ENCODE peak calls at places on chromosomes 2 and 18, in six cellular contexts. One of them, this sample, is unnamed.

GRCh38 chr2:191869781-191870180 is 22.9 kb upstream of the CAVIN2 start:
- DNase-seq in right atrium auricular region: no peak
- DNase-seq in adrenal gland: no peak
- DNase-seq in thoracic aorta: no peak
- DNase-seq in tibial artery: no peak
- DNase-seq in right lobe of liver: no peak
- DNase-seq in this sample: no peak

GRCh38 chr2:52919668-52920067 is 847.9 kb upstream of the CHAC2 start:
- DNase-seq in tibial artery: no peak
- DNase-seq in adrenal gland: no peak
- DNase-seq in thoracic aorta: no peak
- DNase-seq in right lobe of liver: no peak
- DNase-seq in right atrium auricular region: no peak
- DNase-seq in this sample: no peak

GRCh38 chr2:234986346-234986745 is 34.5 kb downstream of the SH3BP4 start:
- DNase-seq in right atrium auricular region: no peak
- DNase-seq in thoracic aorta: no peak
- DNase-seq in adrenal gland: no peak
- DNase-seq in tibial artery: no peak
- DNase-seq in right lobe of liver: no peak
- DNase-seq in this sample: no peak

GRCh38 chr2:75464348-75464946 is 96.3 kb downstream of the EVA1A start:
- DNase-seq in tibial artery: no peak
- DNase-seq in right atrium auricular region: no peak
- DNase-seq in thoracic aorta: no peak
- DNase-seq in right lobe of liver: no peak
- DNase-seq in adrenal gland: no peak
- DNase-seq in this sample: no peak

GRCh38 chr2:181916726-181917377 is 25.3 kb downstream of the ITPRID2 start:
- DNase-seq in right lobe of liver: no peak
- DNase-seq in adrenal gland: no peak
- DNase-seq in right atrium auricular region: no peak
- DNase-seq in thoracic aorta: no peak
- DNase-seq in tibial artery: no peak
- DNase-seq in this sample: no peak

GRCh38 chr2:1739961-1740713 is 4.2 kb downstream of the PXDN start:
- DNase-seq in right lobe of liver: no peak
- DNase-seq in adrenal gland: no peak
- DNase-seq in thoracic aorta: no peak
- DNase-seq in right atrium auricular region: peak
- DNase-seq in tibial artery: no peak
- DNase-seq in this sample: no peak

GRCh38 chr2:61255580-61256437 is 93.8 kb downstream of the C2orf74 start:
- DNase-seq in adrenal gland: no peak
- DNase-seq in right lobe of liver: no peak
- DNase-seq in right atrium auricular region: no peak
- DNase-seq in tibial artery: no peak
- DNase-seq in thoracic aorta: no peak
- DNase-seq in this sample: no peak

GRCh38 chr18:47735041-47735440 is 195.4 kb downstream of the SMAD2 start:
- DNase-seq in tibial artery: peak
- DNase-seq in right lobe of liver: no peak
- DNase-seq in thoracic aorta: no peak
- DNase-seq in right atrium auricular region: no peak
- DNase-seq in adrenal gland: no peak
- DNase-seq in this sample: no peak

GRCh38 chr2:120305296-120305695 is 40.6 kb upstream of the INHBB start:
- DNase-seq in thoracic aorta: no peak
- DNase-seq in right lobe of liver: no peak
- DNase-seq in tibial artery: no peak
- DNase-seq in adrenal gland: no peak
- DNase-seq in right atrium auricular region: no peak
- DNase-seq in this sample: no peak

GRCh38 chr2:166494140-166494544 is at the start of gene SCN7A:
- DNase-seq in tibial artery: peak
- DNase-seq in right atrium auricular region: peak
- DNase-seq in right lobe of liver: peak
- DNase-seq in thoracic aorta: no peak
- DNase-seq in adrenal gland: peak
- DNase-seq in this sample: peak

GRCh38 chr2:145055651-145056050 is 535.7 kb upstream of the ZEB2 start:
- DNase-seq in thoracic aorta: no peak
- DNase-seq in tibial artery: no peak
- DNase-seq in adrenal gland: no peak
- DNase-seq in right atrium auricular region: no peak
- DNase-seq in right lobe of liver: no peak
- DNase-seq in this sample: no peak

GRCh38 chr2:85248741-85249524 is 78.9 kb downstream of the TGOLN2 start:
- DNase-seq in right lobe of liver: no peak
- DNase-seq in right atrium auricular region: no peak
- DNase-seq in tibial artery: peak
- DNase-seq in thoracic aorta: no peak
- DNase-seq in adrenal gland: no peak
- DNase-seq in this sample: no peak

GRCh38 chr2:47664817-47665216 is 118.1 kb upstream of the MSH6 start:
- DNase-seq in right lobe of liver: no peak
- DNase-seq in thoracic aorta: no peak
- DNase-seq in adrenal gland: no peak
- DNase-seq in tibial artery: no peak
- DNase-seq in right atrium auricular region: no peak
- DNase-seq in this sample: no peak

GRCh38 chr18:12811191-12811950 is 72.7 kb downstream of the PTPN2 start:
- DNase-seq in right lobe of liver: no peak
- DNase-seq in right atrium auricular region: no peak
- DNase-seq in tibial artery: no peak
- DNase-seq in adrenal gland: no peak
- DNase-seq in thoracic aorta: no peak
- DNase-seq in this sample: no peak

GRCh38 chr2:137252934-137253333 is 487.6 kb downstream of the THSD7B start:
- DNase-seq in right lobe of liver: no peak
- DNase-seq in adrenal gland: no peak
- DNase-seq in right atrium auricular region: no peak
- DNase-seq in thoracic aorta: no peak
- DNase-seq in tibial artery: no peak
- DNase-seq in this sample: no peak

GRCh38 chr2:64251497-64252277 is 107.5 kb upstream of the PELI1 start:
- DNase-seq in right atrium auricular region: no peak
- DNase-seq in right lobe of liver: no peak
- DNase-seq in tibial artery: no peak
- DNase-seq in adrenal gland: no peak
- DNase-seq in thoracic aorta: no peak
- DNase-seq in this sample: no peak

GRCh38 chr2:15733867-15734765 is 142.4 kb downstream of the DDX1 start:
- DNase-seq in right lobe of liver: no peak
- DNase-seq in right atrium auricular region: no peak
- DNase-seq in thoracic aorta: no peak
- DNase-seq in tibial artery: no peak
- DNase-seq in adrenal gland: no peak
- DNase-seq in this sample: no peak

GRCh38 chr2:237441605-237442004 is 27.6 kb upstream of the COL6A3 start:
- DNase-seq in adrenal gland: no peak
- DNase-seq in thoracic aorta: no peak
- DNase-seq in right atrium auricular region: no peak
- DNase-seq in right lobe of liver: no peak
- DNase-seq in tibial artery: no peak
- DNase-seq in this sample: no peak

GRCh38 chr2:119111115-119111975 is 47.2 kb downstream of the C1QL2 start:
- DNase-seq in right lobe of liver: no peak
- DNase-seq in right atrium auricular region: peak
- DNase-seq in adrenal gland: no peak
- DNase-seq in tibial artery: no peak
- DNase-seq in thoracic aorta: no peak
- DNase-seq in this sample: no peak

GRCh38 chr2:224220581-224221255 is 181.2 kb downstream of the FAM124B start:
- DNase-seq in thoracic aorta: no peak
- DNase-seq in right atrium auricular region: no peak
- DNase-seq in adrenal gland: no peak
- DNase-seq in tibial artery: no peak
- DNase-seq in right lobe of liver: no peak
- DNase-seq in this sample: no peak

GRCh38 chr18:54873884-54874255 is 45.6 kb downstream of the RAB27B start:
- DNase-seq in adrenal gland: no peak
- DNase-seq in tibial artery: no peak
- DNase-seq in right lobe of liver: peak
- DNase-seq in thoracic aorta: no peak
- DNase-seq in right atrium auricular region: no peak
- DNase-seq in this sample: no peak

GRCh38 chr18:8937112-8937641 is 165.3 kb upstream of the NDUFV2 start:
- DNase-seq in adrenal gland: no peak
- DNase-seq in thoracic aorta: no peak
- DNase-seq in right lobe of liver: no peak
- DNase-seq in right atrium auricular region: no peak
- DNase-seq in tibial artery: no peak
- DNase-seq in this sample: no peak

GRCh38 chr2:205704101-205704741 is 21.9 kb downstream of the NRP2 start:
- DNase-seq in adrenal gland: no peak
- DNase-seq in tibial artery: no peak
- DNase-seq in right lobe of liver: no peak
- DNase-seq in thoracic aorta: no peak
- DNase-seq in right atrium auricular region: no peak
- DNase-seq in this sample: no peak
- H3K27ac ChIP-seq in adrenal gland: peak
- H3K27ac ChIP-seq in tibial artery: peak
- H3K27ac ChIP-seq in right lobe of liver: no peak
- H3K27ac ChIP-seq in thoracic aorta: no peak
- H3K27ac ChIP-seq in right atrium auricular region: no peak
- H3K27ac ChIP-seq in this sample: no peak

GRCh38 chr2:3349211-3349693 is 28.4 kb downstream of the EIPR1 start:
- DNase-seq in thoracic aorta: no peak
- DNase-seq in right lobe of liver: no peak
- DNase-seq in right atrium auricular region: no peak
- DNase-seq in adrenal gland: no peak
- DNase-seq in tibial artery: no peak
- DNase-seq in this sample: peak
- TF ChIP-seq CTCF in thoracic aorta: no peak
- TF ChIP-seq CTCF in right lobe of liver: no peak
- TF ChIP-seq CTCF in right atrium auricular region: no peak
- TF ChIP-seq CTCF in adrenal gland: no peak
- TF ChIP-seq CTCF in tibial artery: no peak
- TF ChIP-seq CTCF in this sample: no peak

DNA sequence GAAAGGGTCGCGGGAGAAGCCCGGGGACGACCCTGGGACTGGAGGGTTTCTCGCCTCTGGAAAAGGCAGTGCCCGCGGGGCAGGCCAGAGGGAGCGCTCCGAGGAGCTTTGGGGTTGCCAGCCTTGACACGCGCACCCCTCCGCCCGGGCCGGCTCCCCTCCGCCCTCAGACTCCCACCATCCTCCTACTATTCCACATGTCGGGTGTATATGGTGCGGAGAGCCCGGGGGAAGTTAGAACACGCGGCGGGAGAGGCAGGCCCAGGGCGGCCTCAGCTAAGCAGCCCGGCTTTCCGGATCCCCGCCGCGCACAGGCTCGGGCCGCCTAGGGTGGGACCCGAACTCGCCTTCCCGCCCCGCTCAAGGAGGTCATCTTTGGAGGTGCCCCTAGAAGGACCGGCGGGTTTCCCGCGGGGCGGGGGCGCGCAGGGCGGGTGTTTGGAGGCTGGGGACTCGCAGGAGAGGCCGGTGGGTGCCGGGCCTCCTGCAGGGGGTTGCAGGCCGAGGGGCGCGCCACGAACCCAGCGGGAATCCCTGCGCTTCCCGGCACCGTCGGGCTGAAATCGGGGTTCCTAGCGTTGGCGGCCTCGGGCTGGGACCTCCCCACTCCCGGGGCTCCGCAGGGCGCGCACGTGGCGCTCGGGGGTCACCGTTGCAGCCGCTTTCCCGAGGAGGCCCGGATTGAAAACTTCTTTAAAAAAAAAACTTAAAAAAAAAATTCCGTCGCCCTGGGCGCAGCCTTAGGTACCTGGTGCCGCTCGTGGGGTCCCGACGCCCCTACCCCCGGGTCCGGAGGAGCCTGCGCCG is 3.7 kb downstream of the NFATC1 start:
- DNase-seq in thoracic aorta: no peak
- DNase-seq in right lobe of liver: no peak
- DNase-seq in adrenal gland: no peak
- DNase-seq in tibial artery: no peak
- DNase-seq in right atrium auricular region: no peak
- DNase-seq in this sample: peak
- H3K27ac ChIP-seq in thoracic aorta: peak
- H3K27ac ChIP-seq in right lobe of liver: no peak
- H3K27ac ChIP-seq in adrenal gland: no peak
- H3K27ac ChIP-seq in tibial artery: peak
- H3K27ac ChIP-seq in right atrium auricular region: peak
- H3K27ac ChIP-seq in this sample: no peak

GRCh38 chr18:26546170-26546874 is 2.0 kb downstream of the KCTD1 start:
- DNase-seq in thoracic aorta: no peak
- DNase-seq in adrenal gland: no peak
- DNase-seq in tibial artery: no peak
- DNase-seq in right atrium auricular region: no peak
- DNase-seq in right lobe of liver: no peak
- DNase-seq in this sample: no peak

GRCh38 chr18:26546875-26547301 is 1.5 kb downstream of the KCTD1 start:
- DNase-seq in thoracic aorta: no peak
- DNase-seq in tibial artery: no peak
- DNase-seq in adrenal gland: peak
- DNase-seq in right atrium auricular region: no peak
- DNase-seq in right lobe of liver: no peak
- DNase-seq in this sample: no peak

GRCh38 chr18:26548144-26549102 is at the start of gene KCTD1:
- DNase-seq in right atrium auricular region: peak
- DNase-seq in thoracic aorta: no peak
- DNase-seq in adrenal gland: peak
- DNase-seq in tibial artery: peak
- DNase-seq in right lobe of liver: peak
- DNase-seq in this sample: peak

GRCh38 chr18:26549103-26549485 is 741 bp upstream of the KCTD1 start:
- DNase-seq in right lobe of liver: no peak
- DNase-seq in right atrium auricular region: no peak
- DNase-seq in adrenal gland: peak
- DNase-seq in tibial artery: no peak
- DNase-seq in thoracic aorta: no peak
- DNase-seq in this sample: peak

DNA sequence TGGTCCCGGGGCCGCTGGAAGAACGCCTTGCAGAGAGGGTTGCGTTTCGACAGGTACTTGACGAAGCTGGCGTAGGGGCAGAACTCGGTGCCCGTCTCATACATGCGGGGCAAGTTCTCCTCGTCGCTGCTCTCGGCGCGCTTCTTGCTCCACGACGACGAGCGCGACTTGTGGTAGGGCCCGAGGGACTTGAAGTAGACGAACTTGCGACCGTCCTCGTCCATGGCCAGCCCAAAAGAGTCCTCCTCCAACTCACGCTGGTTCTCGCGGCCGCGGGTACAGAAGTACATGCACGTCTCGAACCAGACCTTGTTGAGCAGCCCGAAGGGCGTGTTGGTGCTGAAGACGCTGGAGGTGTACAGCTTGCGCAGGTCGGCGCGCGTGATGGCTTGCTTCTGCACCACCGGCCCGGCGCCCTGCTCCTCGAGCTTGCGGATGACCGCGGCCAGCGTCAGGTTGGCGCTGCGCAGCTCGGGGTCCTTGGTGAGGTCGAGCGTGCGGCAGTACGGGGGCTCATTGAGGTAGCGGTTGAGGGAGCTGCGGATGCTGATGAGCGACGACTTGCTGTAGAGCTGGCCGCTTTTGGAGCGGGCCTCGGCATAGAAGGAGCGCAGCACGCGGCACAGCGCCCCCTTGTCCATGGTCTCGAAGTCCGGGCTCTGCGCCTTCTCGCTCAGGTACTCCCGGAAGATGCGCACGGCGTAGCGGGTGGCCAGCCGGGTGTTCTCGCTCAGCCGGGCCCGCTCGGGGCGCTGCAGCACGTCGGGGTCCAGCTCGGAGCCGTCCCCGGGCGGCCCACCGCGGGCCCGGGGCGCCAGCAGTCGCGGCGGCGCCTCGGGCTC is 830 bp downstream of the KCTD1 start:
- DNase-seq in tibial artery: peak
- DNase-seq in thoracic aorta: no peak
- DNase-seq in adrenal gland: peak
- DNase-seq in right atrium auricular region: peak
- DNase-seq in right lobe of liver: peak
- DNase-seq in this sample: peak
- TF ChIP-seq CTCF in tibial artery: no peak
- TF ChIP-seq CTCF in thoracic aorta: no peak
- TF ChIP-seq CTCF in adrenal gland: peak
- TF ChIP-seq CTCF in right atrium auricular region: peak
- TF ChIP-seq CTCF in right lobe of liver: peak
- TF ChIP-seq CTCF in this sample: no peak